ENCODE peak calls at places on chromosomes 16 and 17, in ten cellular contexts. D is fibroblast of the aortic adventitia, I is B cell, X is HFF-Myc, Q is GM06990, C is ascending aorta, F is upper lobe of right lung, Y is HFFc6, B is cardiac muscle cell, L is Caco-2. V is an unnamed sample.

GRCh38 chr17:19464033-19465026 is 53.3 kb downstream of the RNF112 start:
- DNase-seq in Q (no peak), C (no peak), B (no peak), D (peak; percentile 76), F (no peak), Y (no peak), X (no peak), I (no peak), L (no peak), V (no peak)

GRCh38 chr17:40331743-40332641 is 23.0 kb downstream of the RARA start:
- DNase-seq in C (peak; percentile 72), Q (no peak), X (no peak), Y (no peak), I (no peak), D (peak; percentile 93), L (no peak), B (peak; percentile 95), F (peak; percentile 92), V (peak; percentile 59)

GRCh38 chr16:14388243-14388642 is 241.8 kb downstream of the PARN start:
- DNase-seq in D (no peak), Y (no peak), I (no peak), L (no peak), C (no peak), F (no peak), B (no peak), Q (no peak), X (no peak), V (no peak)

GRCh38 chr17:29585080-29585751 is 4.2 kb downstream of the GIT1 start:
- DNase-seq in X (no peak), L (no peak), Y (no peak), Q (no peak), F (no peak), D (no peak), B (peak; percentile 45), I (no peak), C (no peak), V (peak; percentile 45)

GRCh38 chr16:15953929-15954813 is 4.8 kb downstream of the ABCC1 start:
- DNase-seq in D (no peak), C (no peak), Y (no peak), I (no peak), F (no peak), Q (no peak), X (no peak), L (no peak), B (no peak), V (no peak)

GRCh38 chr16:46730801-46731690 is 17.1 kb downstream of the MYLK3 start:
- DNase-seq in X (no peak), Q (no peak), L (no peak), D (no peak), Y (no peak), C (no peak), I (no peak), B (no peak), F (no peak), V (no peak)

GRCh38 chr17:49146620-49147306 is 14.2 kb downstream of the B4GALNT2 start:
- DNase-seq in Q (no peak), Y (peak; percentile 99), D (peak; percentile 93), C (no peak), X (peak; percentile 96), B (peak; percentile 94), F (no peak), I (no peak), L (no peak), V (no peak)

GRCh38 chr16:58628845-58629680 is 563 bp downstream of the CNOT1 start:
- DNase-seq in F (peak; percentile 85), L (peak; percentile 66), C (peak; percentile 25), X (no peak), Q (peak; percentile 70), B (peak; percentile 11), I (peak; percentile 68), D (peak; percentile 10), Y (no peak), V (peak; percentile 71)

GRCh38 chr17:21279198-21279535 is 5.3 kb upstream of the MAP2K3 start:
- DNase-seq in Q (no peak), I (no peak), X (no peak), L (no peak), D (no peak), Y (no peak), F (no peak), C (no peak), B (no peak), V (no peak)

GRCh38 chr17:21279582-21279981 is 4.9 kb upstream of the MAP2K3 start:
- DNase-seq in I (no peak), Y (no peak), Q (no peak), L (no peak), C (no peak), F (peak; percentile 46), D (no peak), B (no peak), X (no peak), V (no peak)

GRCh38 chr17:21280081-21280518 is 4.4 kb upstream of the MAP2K3 start:
- DNase-seq in B (peak; percentile 87), I (peak; percentile 91), Y (peak; percentile 78), X (no peak), C (peak; percentile 59), Q (peak; percentile 76), F (peak; percentile 95), L (peak; percentile 92), D (peak; percentile 79), V (peak; percentile 94)

GRCh38 chr17:21277332-21277731 is 7.2 kb upstream of the MAP2K3 start:
- DNase-seq in I (no peak), B (no peak), C (no peak), X (no peak), Q (no peak), F (no peak), D (no peak), L (no peak), Y (no peak), V (no peak)

DNA sequence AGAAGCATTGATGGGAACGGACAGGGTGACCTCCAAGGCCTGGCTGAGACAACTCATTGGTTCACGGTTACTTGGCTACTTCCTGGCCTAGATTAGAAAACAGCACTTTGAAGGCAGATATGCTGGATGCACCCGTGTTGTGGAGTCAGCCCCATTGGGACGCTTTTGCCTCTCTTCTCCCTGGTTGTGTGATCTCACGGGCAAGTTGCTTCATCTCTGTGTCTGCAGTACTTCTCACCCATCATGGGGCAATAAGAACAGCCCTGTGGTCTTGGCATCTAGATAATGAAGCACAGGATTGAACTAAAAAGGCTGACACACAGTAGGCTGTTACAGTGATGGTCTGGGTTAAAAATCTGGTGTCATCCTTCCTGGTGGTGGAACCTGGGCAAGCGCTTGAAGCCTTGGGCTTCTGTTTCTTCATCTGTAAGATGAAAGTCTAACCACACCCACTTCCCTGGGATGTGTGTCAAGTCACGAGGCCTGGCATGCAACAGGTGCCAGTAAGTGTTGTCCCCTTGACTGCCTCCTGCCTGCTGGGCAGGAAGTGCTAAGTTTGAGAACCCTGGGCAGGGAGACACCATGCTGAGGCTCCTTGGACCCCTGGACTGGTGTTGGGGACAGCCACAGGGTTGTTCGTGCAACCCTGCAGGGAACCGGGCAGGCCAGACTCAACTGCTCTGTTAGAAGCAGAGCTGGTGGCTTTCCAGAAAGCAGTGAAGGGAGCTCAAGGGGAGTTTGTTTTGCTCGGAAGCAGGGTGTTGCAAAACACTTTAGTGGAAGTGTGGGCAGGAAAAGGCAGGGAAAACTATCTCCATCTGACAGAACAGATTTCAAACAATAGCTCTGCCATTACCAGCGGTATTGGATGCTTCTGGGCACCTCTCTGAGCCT is 6.0 kb upstream of the MAP2K3 start:
- DNase-seq in D (peak; percentile 72), Q (no peak), X (no peak), L (no peak), B (peak; percentile 74), F (no peak), C (no peak), I (peak; percentile 46), Y (no peak), V (peak; percentile 66)
- TF ChIP-seq CTCF in D (peak; percentile 21), Q (no peak), X (no peak), L (no peak), B (no peak), F (no peak), C (no peak), I (no peak), Y (peak; percentile 19), V (no peak)

GRCh38 chr17:384622-385194 is 32.1 kb upstream of the RPH3AL start:
- DNase-seq in C (no peak), X (no peak), B (no peak), Q (no peak), F (no peak), L (no peak), D (no peak), Y (no peak), I (no peak), V (no peak)
- TF ChIP-seq CTCF in C (no peak), X (no peak), B (no peak), Q (no peak), F (no peak), L (no peak), D (no peak), Y (no peak), I (no peak), V (no peak)

GRCh38 chr16:85566502-85567100 is 46.5 kb upstream of the GSE1 start:
- DNase-seq in B (no peak), L (no peak), Q (no peak), Y (no peak), F (no peak), C (no peak), X (no peak), I (no peak), D (no peak), V (no peak)
- TF ChIP-seq CTCF in B (no peak), L (no peak), Q (peak; percentile 2), Y (no peak), F (no peak), C (no peak), X (no peak), I (no peak), D (no peak), V (no peak)

GRCh38 chr16:30668393-30668792 is 10.2 kb downstream of the FBRS start:
- DNase-seq in I (no peak), Y (no peak), Q (no peak), B (no peak), D (no peak), L (no peak), C (no peak), F (no peak), X (no peak), V (no peak)

GRCh38 chr16:30669026-30670000 is 11.1 kb downstream of the FBRS start:
- DNase-seq in Y (no peak), Q (no peak), L (no peak), D (no peak), C (no peak), F (no peak), I (peak; percentile 14), X (no peak), B (no peak), V (no peak)

GRCh38 chr16:30665830-30666190 is 7.6 kb downstream of the FBRS start:
- DNase-seq in F (no peak), B (peak; percentile 71), Q (no peak), C (no peak), X (no peak), D (no peak), I (no peak), L (no peak), Y (no peak), V (no peak)

GRCh38 chr16:30666681-30667080 is 8.4 kb downstream of the FBRS start:
- DNase-seq in B (peak; percentile 41), Y (no peak), X (no peak), C (no peak), D (no peak), L (no peak), Q (no peak), F (no peak), I (no peak), V (no peak)

DNA sequence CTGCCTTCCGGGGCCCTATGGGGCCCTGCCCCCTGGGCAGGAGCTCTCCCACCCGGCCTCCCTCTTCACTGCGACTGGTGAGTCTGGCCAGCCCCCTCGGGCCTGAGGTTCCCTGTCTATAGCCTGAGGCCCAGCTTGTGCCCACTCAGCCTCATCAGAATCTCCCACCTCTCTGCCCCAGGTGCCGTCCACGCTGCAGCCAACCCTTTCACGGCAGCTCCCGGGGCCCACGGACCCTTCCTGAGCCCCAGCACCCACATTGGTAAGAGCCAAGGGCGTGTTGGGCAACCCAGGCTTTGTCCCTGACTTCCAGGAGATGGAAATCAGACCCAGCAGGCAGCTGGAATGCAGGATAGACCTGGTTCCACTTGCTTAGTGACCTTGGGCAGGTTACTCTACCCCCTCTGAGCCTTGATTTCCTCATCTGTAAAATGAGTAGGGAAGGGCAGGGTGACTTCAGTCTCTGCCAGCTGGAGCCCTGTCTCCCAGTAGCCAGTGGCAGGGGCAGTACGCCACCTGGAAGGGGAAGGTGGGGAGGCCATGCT is 9.2 kb downstream of the FBRS start:
- DNase-seq in C (no peak), B (no peak), F (no peak), Y (no peak), X (no peak), D (no peak), L (no peak), Q (no peak), I (no peak), V (no peak)
- TF ChIP-seq CTCF in C (no peak), B (no peak), F (no peak), Y (no peak), X (no peak), D (no peak), L (no peak), Q (no peak), I (no peak), V (no peak)